ENCODE peak calls at places on chromosomes 1 and 21, in six cellular contexts. C is activated CD8-positive, alpha-beta memory T cell treated with anti-CD3 and anti-CD28 coated beads, Interleukin-2, amount 10 ng/mL, durations not matched to agents 7 days and 5 days; Y is stimulated activated effector memory CD8-positive, alpha-beta T cell treated with anti-CD3 and anti-CD28 coated beads, Interleukin-12 subunit alpha, Interleukin-12 subunit beta, amount 100 ng/mL, for 72 hours; V is activated T-cell treated with anti-CD3 and anti-CD28 coated beads, Interleukin-2, amount 50 U/mL, for 72 hours; X is naive thymus-derived CD8-positive, alpha-beta T cell; G is GM12865. S is an unnamed sample.

GRCh38 chr1:40530735-40531380 is 579 bp upstream of the ZNF684 start:
- DNase-seq in G (peak; percentile 26), C (no peak), V (no peak), Y (no peak), X (no peak), S (no peak)

GRCh38 chr1:238143038-238143437 is 252.3 kb upstream of the ZP4 start:
- DNase-seq in Y (no peak), V (no peak), X (no peak), C (no peak), G (no peak), S (no peak)

GRCh38 chr21:42676799-42677198 is 23.4 kb downstream of the PDE9A start:
- DNase-seq in X (no peak), C (no peak), V (no peak), Y (no peak), G (no peak), S (no peak)

GRCh38 chr1:196779093-196779492 is 4.5 kb downstream of the CFHR3 start:
- DNase-seq in G (no peak), V (no peak), Y (no peak), C (no peak), X (no peak), S (no peak)

GRCh38 chr1:51417496-51418383 is 87.4 kb upstream of the TTC39A start:
- DNase-seq in G (no peak), C (no peak), Y (no peak), X (no peak), V (no peak), S (no peak)

GRCh38 chr1:183877321-183877720 is 72.4 kb downstream of the RGL1 start:
- DNase-seq in Y (no peak), G (no peak), V (no peak), X (no peak), C (no peak), S (no peak)

GRCh38 chr1:99281109-99281508 is 16.8 kb downstream of the PLPPR4 start:
- DNase-seq in C (no peak), X (no peak), V (no peak), Y (no peak), G (no peak), S (no peak)

GRCh38 chr1:61435226-61435625 is 289.7 kb downstream of the TM2D1 start:
- DNase-seq in X (no peak), V (no peak), C (no peak), Y (no peak), G (no peak), S (no peak)

GRCh38 chr1:46133181-46133658 is 791 bp upstream of the PIK3R3 start:
- DNase-seq in C (no peak), V (no peak), G (peak; percentile 89), X (no peak), Y (no peak), S (no peak)

GRCh38 chr1:21670956-21671902 is 2.1 kb upstream of the RAP1GAP start:
- DNase-seq in C (peak; percentile 39), X (no peak), V (no peak), Y (no peak), G (no peak), S (no peak)

GRCh38 chr21:41621523-41621922 is 113.6 kb upstream of the TMPRSS2 start:
- DNase-seq in V (no peak), X (no peak), G (no peak), C (no peak), Y (no peak), S (no peak)

GRCh38 chr1:60149254-60149653 is 75.7 kb upstream of the C1orf87 start:
- DNase-seq in X (no peak), G (no peak), V (no peak), C (no peak), Y (no peak), S (no peak)

GRCh38 chr1:85406081-85406480 is 58.9 kb downstream of the DDAH1 start:
- DNase-seq in Y (no peak), C (no peak), G (no peak), V (no peak), X (no peak), S (no peak)

GRCh38 chr1:64624859-64625258 is 120.0 kb upstream of the RAVER2 start:
- DNase-seq in G (no peak), C (no peak), X (no peak), V (no peak), Y (no peak), S (no peak)

GRCh38 chr1:58816747-58817221 is 32.9 kb upstream of the JUN start:
- DNase-seq in V (no peak), X (no peak), C (no peak), G (no peak), Y (no peak), S (no peak)

GRCh38 chr1:24204116-24204515 is 17.0 kb upstream of the IFNLR1 start:
- DNase-seq in Y (no peak), C (no peak), G (no peak), V (no peak), X (no peak), S (no peak)

GRCh38 chr1:178733972-178734371 is 8.9 kb downstream of the RALGPS2 start:
- DNase-seq in G (no peak), Y (no peak), V (no peak), X (no peak), C (no peak), S (no peak)

GRCh38 chr21:44508711-44509445 is 31.1 kb downstream of the KRTAP10-1 start:
- DNase-seq in X (no peak), G (no peak), V (no peak), Y (no peak), C (no peak), S (no peak)

GRCh38 chr1:25090707-25091422 is 141.4 kb downstream of the SYF2 start:
- DNase-seq in G (no peak), X (no peak), V (no peak), C (no peak), Y (no peak), S (no peak)

GRCh38 chr1:33365560-33365997 is 44.7 kb upstream of the A3GALT2 start:
- DNase-seq in C (no peak), Y (no peak), G (no peak), V (no peak), X (no peak), S (no peak)

GRCh38 chr1:209486861-209487260 is 96.7 kb upstream of the CAMK1G start:
- DNase-seq in G (no peak), V (no peak), Y (no peak), C (no peak), X (no peak), S (no peak)

GRCh38 chr1:5994713-5995621 is 2.7 kb upstream of the NPHP4 start:
- DNase-seq in G (peak; percentile 79), Y (peak; percentile 32), C (peak; percentile 85), X (peak; percentile 57), V (peak; percentile 62), S (peak; percentile 73)